ENCODE peak calls at places on chromosome 18, in eight cellular contexts. R, C, G, Y, X, Z, V and D are unnamed samples.

GRCh38 chr18:58544616-58545337 is 84.1 kb downstream of the ALPK2 start:
- DNase-seq in Y (no peak), C (no peak), Z (no peak), V (no peak), R (no peak), G (no peak), X (no peak), D (no peak)

GRCh38 chr18:22197668-22198067 is 28.3 kb downstream of the GATA6 start:
- DNase-seq in Y (no peak), C (no peak), R (no peak), V (no peak), Z (no peak), X (no peak), G (no peak), D (no peak)

GRCh38 chr18:61209802-61210201 is 123.4 kb upstream of the CDH20 start:
- DNase-seq in Y (no peak), X (no peak), Z (no peak), V (no peak), C (no peak), R (no peak), G (no peak), D (no peak)

GRCh38 chr18:10924290-10924689 is 225.1 kb downstream of the PIEZO2 start:
- DNase-seq in Y (no peak), G (no peak), C (no peak), Z (no peak), X (no peak), R (no peak), V (no peak), D (no peak)

GRCh38 chr18:45457933-45458332 is 157.3 kb upstream of the SLC14A2 start:
- DNase-seq in G (no peak), Y (no peak), X (no peak), V (no peak), R (no peak), Z (no peak), C (no peak), D (no peak)

GRCh38 chr18:39834636-39835035 is 2120.4 kb upstream of the PIK3C3 start:
- DNase-seq in C (no peak), G (no peak), Z (no peak), X (no peak), Y (no peak), V (no peak), R (no peak), D (no peak)

GRCh38 chr18:7877609-7878008 is 310.5 kb downstream of the PTPRM start:
- DNase-seq in Z (no peak), Y (no peak), V (peak), C (no peak), G (no peak), R (no peak), X (no peak), D (no peak)

GRCh38 chr18:12904012-12904516 is 20.0 kb upstream of the PTPN2 start:
- DNase-seq in Z (no peak), X (no peak), C (peak), Y (no peak), V (no peak), G (no peak), R (peak), D (no peak)

GRCh38 chr18:46621111-46621766 is 35.8 kb downstream of the LOXHD1 start:
- DNase-seq in Y (no peak), C (no peak), Z (peak), G (no peak), X (no peak), V (no peak), R (no peak), D (no peak)

GRCh38 chr18:6994053-6994452 is 123.5 kb downstream of the LAMA1 start:
- DNase-seq in Y (no peak), R (no peak), X (no peak), G (no peak), C (peak), Z (no peak), V (peak), D (no peak)

GRCh38 chr18:77067315-77068061 is 65.1 kb downstream of the MBP start:
- DNase-seq in X (peak), R (peak), Z (no peak), G (no peak), Y (peak), C (peak), V (peak), D (no peak)

GRCh38 chr18:55950379-55951166 is 362.6 kb upstream of the TCF4 start:
- DNase-seq in V (no peak), Y (no peak), R (no peak), C (no peak), X (no peak), G (no peak), Z (no peak), D (no peak)

GRCh38 chr18:54946149-54946581 is 13.1 kb downstream of the CCDC68 start:
- DNase-seq in Y (peak), X (no peak), R (no peak), G (no peak), Z (no peak), V (peak), C (peak), D (no peak)

GRCh38 chr18:77249583-77250500 is at the start of gene GALR1:
- DNase-seq in G (peak), Y (no peak), Z (no peak), R (no peak), V (no peak), C (no peak), X (no peak), D (peak)

GRCh38 chr18:62754026-62754425 is 38.7 kb downstream of the PHLPP1 start:
- DNase-seq in C (no peak), V (no peak), Y (no peak), X (no peak), G (no peak), Z (no peak), R (no peak), D (no peak)

GRCh38 chr18:34159691-34160185 is 65.0 kb downstream of the NOL4 start:
- DNase-seq in Z (no peak), G (peak), V (no peak), Y (no peak), X (no peak), C (no peak), R (no peak), D (no peak)

GRCh38 chr18:57846258-57846657 is 43.1 kb upstream of the ATP8B1 start:
- DNase-seq in V (peak), Z (no peak), C (peak), R (peak), G (no peak), Y (no peak), X (peak), D (no peak)

GRCh38 chr18:21960189-21960588 is 209.2 kb upstream of the GATA6 start:
- DNase-seq in X (no peak), V (no peak), Y (no peak), C (peak), Z (no peak), R (no peak), G (no peak), D (no peak)

GRCh38 chr18:12307251-12307736 is 747 bp upstream of the TUBB6 start:
- DNase-seq in R (peak), X (peak), C (peak), G (peak), V (peak), Z (no peak), Y (peak), D (peak)

GRCh38 chr18:13258792-13259385 is 40.3 kb downstream of the LDLRAD4 start:
- DNase-seq in X (no peak), Y (no peak), V (no peak), Z (peak), R (no peak), C (no peak), G (no peak), D (no peak)

GRCh38 chr18:49021433-49022129 is 70.8 kb upstream of the SMAD7 start:
- DNase-seq in X (peak), Y (peak), G (no peak), C (peak), Z (peak), R (peak), V (peak), D (no peak)

GRCh38 chr18:13309031-13309430 is 90.5 kb downstream of the LDLRAD4 start:
- DNase-seq in Y (no peak), C (no peak), V (no peak), Z (peak), G (no peak), R (no peak), X (no peak), D (no peak)

GRCh38 chr18:9147440-9148238 is 11.1 kb downstream of the ANKRD12 start:
- DNase-seq in Z (no peak), X (peak), Y (peak), V (peak), C (peak), G (peak), R (peak), D (no peak)

GRCh38 chr18:77461062-77461693 is 211.5 kb downstream of the GALR1 start:
- DNase-seq in R (no peak), C (peak), V (no peak), Y (no peak), Z (no peak), X (no peak), G (no peak), D (no peak)

GRCh38 chr18:54254265-54254758 is 15.0 kb upstream of the POLI start:
- DNase-seq in R (peak), Z (no peak), V (peak), G (no peak), C (peak), X (peak), Y (peak), D (no peak)

GRCh38 chr18:10247402-10248117 is 206.9 kb upstream of the APCDD1 start:
- DNase-seq in Y (no peak), Z (no peak), V (no peak), C (peak), G (no peak), X (no peak), R (no peak), D (no peak)

GRCh38 chr18:49876536-49876935 is 63.2 kb upstream of the ACAA2 start:
- DNase-seq in C (peak), G (no peak), X (peak), V (no peak), Z (no peak), Y (no peak), R (no peak), D (no peak)

GRCh38 chr18:27861539-27861938 is 315.4 kb downstream of the CDH2 start:
- DNase-seq in V (no peak), Y (no peak), G (peak), C (no peak), Z (no peak), R (no peak), X (no peak), D (no peak)

GRCh38 chr18:36901277-36901701 is 72.4 kb downstream of the KIAA1328 start:
- DNase-seq in Y (no peak), V (peak), X (peak), G (no peak), R (no peak), C (peak), Z (no peak), D (no peak)

GRCh38 chr18:44895176-44895798 is 214.6 kb downstream of the SETBP1 start:
- DNase-seq in G (no peak), V (peak), C (peak), R (peak), X (peak), Y (peak), Z (no peak), D (no peak)

GRCh38 chr18:28511421-28511821 is 334.5 kb upstream of the CDH2 start:
- DNase-seq in Z (no peak), X (no peak), Y (no peak), G (no peak), V (peak), R (peak), C (peak), D (no peak)

GRCh38 chr18:25561923-25562322 is 210.0 kb upstream of the ZNF521 start:
- DNase-seq in X (peak), Y (no peak), R (peak), Z (no peak), C (peak), V (peak), G (peak), D (peak)
- TF ChIP-seq CTCF in X (peak), Y (peak), R (peak), Z (no peak), C (peak), V (peak), G (peak), D (peak)

GRCh38 chr18:51668101-51668500 is 470.6 kb upstream of the MEX3C start:
- DNase-seq in V (peak), Z (no peak), X (peak), R (peak), C (peak), Y (peak), G (peak), D (peak)
- TF ChIP-seq CTCF in V (peak), Z (no peak), X (peak), R (peak), C (peak), Y (peak), G (peak), D (peak)

GRCh38 chr18:79549638-79550000 is 130.0 kb upstream of the CTDP1 start:
- DNase-seq in R (no peak), Z (no peak), V (no peak), G (no peak), X (no peak), Y (no peak), C (no peak), D (no peak)
- TF ChIP-seq CTCF in R (no peak), Z (no peak), V (no peak), G (no peak), X (no peak), Y (no peak), C (no peak), D (no peak)

DNA sequence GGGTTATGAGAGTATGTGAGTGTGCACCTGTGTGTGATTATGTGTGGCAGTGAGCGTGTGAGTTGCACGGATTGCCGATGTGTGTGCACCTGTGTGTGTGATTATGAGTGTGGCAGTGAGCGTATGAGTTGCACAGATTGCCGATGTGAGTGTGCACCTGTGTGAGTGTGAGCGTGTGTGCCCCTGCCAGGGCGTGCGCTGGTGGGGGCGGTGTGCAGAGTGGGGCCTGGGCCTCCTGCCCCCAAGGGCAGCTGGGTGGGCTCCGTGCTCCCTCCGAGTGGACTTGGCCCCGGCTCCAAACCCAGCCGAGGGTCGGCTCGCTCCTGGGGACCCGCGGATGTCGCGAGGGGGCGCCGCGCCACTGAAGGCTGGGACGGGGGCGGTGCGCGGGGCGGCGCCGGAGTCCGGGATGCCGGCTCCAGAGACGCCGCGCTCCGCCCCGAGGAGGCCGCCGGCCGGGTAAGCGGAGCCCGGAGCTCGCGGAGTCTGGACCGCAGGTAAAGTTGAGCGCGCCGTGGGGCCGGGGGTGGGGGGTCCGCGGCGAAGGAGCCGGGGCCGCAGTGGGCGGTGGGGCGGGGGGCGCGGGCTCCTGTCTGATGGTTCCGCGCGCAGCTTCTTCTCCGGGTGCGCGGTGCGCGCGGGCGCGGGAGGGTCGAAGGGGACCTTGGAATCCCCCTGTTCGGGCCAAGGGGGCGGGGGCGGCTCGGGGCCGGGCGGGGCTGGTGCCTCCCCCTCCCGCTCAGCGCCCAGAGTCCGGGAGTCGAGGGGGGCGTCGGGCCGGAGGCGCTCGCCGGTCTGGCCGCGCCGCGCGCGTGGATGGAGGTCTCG is at the start of gene KCNG2:
- DNase-seq in R (no peak), X (peak), C (peak), V (no peak), G (peak), Z (no peak), Y (no peak), D (peak)
- TF ChIP-seq CTCF in R (no peak), X (no peak), C (no peak), V (no peak), G (no peak), Z (no peak), Y (no peak), D (peak)

GRCh38 chr18:75553021-75553420 is 125.5 kb upstream of the SMIM21 start:
- DNase-seq in Z (no peak), R (no peak), Y (no peak), G (no peak), X (no peak), C (no peak), V (no peak), D (no peak)
- TF ChIP-seq CTCF in Z (no peak), R (no peak), Y (no peak), G (no peak), X (no peak), C (no peak), V (no peak), D (no peak)